ENCODE peak calls at places on chromosome 2, in seven cellular contexts. H, V, S, M, Q, W and Y are unnamed samples.

GRCh38 chr2:74414913-74415761 is 6.3 kb downstream of the C2orf81 start:
- DNase-seq in M (no peak), W (no peak), H (no peak), V (no peak), Q (no peak), S (no peak), Y (no peak)

GRCh38 chr2:207434288-207434687 is 95.5 kb upstream of the CREB1 start:
- DNase-seq in W (no peak), Q (no peak), H (no peak), M (no peak), V (no peak), S (no peak), Y (no peak)

GRCh38 chr2:72159211-72159610 is 11.5 kb upstream of the CYP26B1 start:
- DNase-seq in Q (no peak), V (no peak), W (no peak), S (no peak), H (no peak), M (no peak), Y (no peak)

GRCh38 chr2:88933980-88934379 is 242.5 kb downstream of the RPIA start:
- DNase-seq in V (no peak), W (no peak), Q (peak; percentile 40), S (peak; percentile 34), H (no peak), M (no peak), Y (no peak)

GRCh38 chr2:227324671-227325055 is 388 bp upstream of the MFF start:
- DNase-seq in Q (peak; percentile 14), M (peak; percentile 49), S (no peak), W (no peak), H (peak; percentile 49), V (peak; percentile 29), Y (no peak)

GRCh38 chr2:74863802-74864248 is 29.9 kb downstream of the HK2 start:
- DNase-seq in M (no peak), W (no peak), H (no peak), Q (no peak), V (no peak), S (no peak), Y (no peak)

GRCh38 chr2:212337036-212337435 is 201.6 kb downstream of the ERBB4 start:
- DNase-seq in M (no peak), H (no peak), S (no peak), V (no peak), Q (no peak), W (no peak), Y (no peak)

GRCh38 chr2:96117701-96118588 is 1.6 kb upstream of the ADRA2B start:
- DNase-seq in V (no peak), S (no peak), W (peak; percentile 33), M (peak; percentile 25), H (no peak), Q (peak; percentile 18), Y (no peak)

GRCh38 chr2:162297925-162298552 is 20.4 kb downstream of the IFIH1 start:
- DNase-seq in H (peak; percentile 61), Q (peak; percentile 73), W (peak; percentile 71), V (no peak), S (peak; percentile 83), M (peak; percentile 81), Y (peak; percentile 39)

GRCh38 chr2:158187908-158188307 is 86.2 kb downstream of the UPP2 start:
- DNase-seq in V (no peak), W (no peak), Q (no peak), S (no peak), H (no peak), M (peak; percentile 24), Y (no peak)

GRCh38 chr2:101185085-101185484 is 33.9 kb upstream of the TBC1D8 start:
- DNase-seq in H (no peak), M (no peak), S (no peak), Q (no peak), V (no peak), W (no peak), Y (no peak)

GRCh38 chr2:60707750-60708371 is 48.2 kb upstream of the PAPOLG start:
- DNase-seq in W (peak; percentile 68), V (peak; percentile 43), Q (peak; percentile 58), M (peak; percentile 60), S (peak; percentile 49), H (no peak), Y (no peak)

GRCh38 chr2:116510117-116510671 is 1304.3 kb upstream of the DDX18 start:
- DNase-seq in H (no peak), S (peak; percentile 14), V (peak; percentile 34), Q (peak; percentile 63), W (peak; percentile 27), M (peak; percentile 59), Y (no peak)
- TF ChIP-seq CTCF in H (peak; percentile 67), S (peak; percentile 52), V (peak; percentile 77), Q (peak; percentile 77), W (peak; percentile 77), M (peak; percentile 70), Y (no peak)

DNA sequence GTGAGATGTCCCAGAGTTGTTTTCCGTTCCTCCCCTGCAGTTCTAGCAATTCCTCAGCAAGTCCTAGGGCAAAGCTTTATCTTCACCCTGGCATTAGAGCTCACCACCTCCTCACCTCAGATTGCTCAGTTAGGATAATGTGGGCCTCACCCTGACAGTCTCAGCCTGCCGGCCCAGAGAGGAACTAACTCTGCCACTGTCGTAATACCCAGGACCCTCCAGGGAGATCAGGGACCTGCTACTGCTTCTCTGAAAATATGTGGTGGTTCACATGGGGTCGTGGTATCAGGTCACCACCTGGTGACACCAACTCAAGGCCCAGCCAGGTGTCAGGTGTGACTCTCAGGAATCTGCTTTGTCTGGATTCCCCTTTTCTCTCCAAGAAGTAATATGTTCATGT is 120.7 kb downstream of the FEZ2 start:
- DNase-seq in M (no peak), H (no peak), S (no peak), Q (no peak), W (peak; percentile 31), V (no peak), Y (no peak)
- H3K9me3 ChIP-seq in M (no peaks in the 10 kb centered on the region), H (no peaks in the 10 kb centered on the region), S (peaks cover 18% of the 10 kb centered on the region), Q (no peaks in the 10 kb centered on the region), W (peaks cover 30% of the 10 kb centered on the region), V (peaks cover 10% of the 10 kb centered on the region), Y (peaks cover 23% of the 10 kb centered on the region)

DNA sequence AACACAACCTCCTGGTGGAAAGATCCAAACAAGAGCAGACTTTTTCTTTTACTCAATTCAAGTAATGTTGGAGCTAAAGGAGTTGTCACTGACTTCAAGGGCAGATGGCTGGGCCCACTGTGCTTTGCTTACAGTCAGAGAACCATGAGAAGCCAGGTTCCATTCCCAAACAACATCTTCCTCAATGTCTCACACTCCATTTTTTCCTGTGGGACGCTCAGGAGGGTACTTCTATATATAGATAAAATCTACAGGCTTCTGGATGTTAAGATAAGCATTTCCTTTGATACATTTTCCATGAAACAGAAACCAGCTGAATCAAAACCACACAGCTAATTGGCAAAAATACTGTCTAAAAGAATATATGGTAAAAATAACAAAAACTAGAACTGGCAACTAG is 14.4 kb downstream of the IWS1 start:
- DNase-seq in H (no peak), Q (no peak), M (no peak), V (no peak), S (no peak), W (no peak), Y (no peak)
- H3K27ac ChIP-seq in H (no peak overlapping the region), Q (no peak overlapping the region), M (no peak overlapping the region), V (no peak overlapping the region), S (peak overlapping the region; percentile 60), W (no peak overlapping the region), Y (no peak overlapping the region)

DNA sequence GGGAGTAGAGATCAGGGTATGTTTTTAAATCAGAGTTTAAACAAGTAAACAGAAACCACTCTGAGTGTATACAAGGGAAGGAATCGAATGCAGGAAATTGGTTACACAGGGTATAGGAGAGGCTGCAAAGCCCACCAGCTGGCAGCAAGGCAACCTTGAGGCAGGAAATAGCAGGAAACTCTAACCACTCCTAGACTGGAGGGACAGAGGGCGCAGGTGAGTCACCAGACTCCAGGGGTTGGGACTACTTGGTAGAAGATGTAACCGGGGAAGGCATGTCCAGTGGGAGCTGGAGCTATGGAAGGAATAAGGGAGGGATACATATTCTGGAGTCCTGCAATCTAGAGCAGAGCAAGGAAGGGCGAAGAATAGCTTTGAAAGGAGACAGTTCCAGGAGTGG is 152.3 kb downstream of the MEIS1 start:
- DNase-seq in M (peak; percentile 63), Q (no peak), S (peak; percentile 52), V (peak; percentile 82), H (peak; percentile 11), W (peak; percentile 1), Y (no peak)
- TF ChIP-seq CTCF in M (peak; percentile 62), Q (no peak), S (peak; percentile 77), V (peak; percentile 79), H (peak; percentile 32), W (peak; percentile 46), Y (no peak)

GRCh38 chr2:239720411-239721365 is 304.5 kb downstream of the NDUFA10 start:
- DNase-seq in H (no peak), Q (no peak), V (peak; percentile 15), W (no peak), S (no peak), M (no peak), Y (no peak)
- H3K9me3 ChIP-seq in H (no peaks in the 10 kb centered on the region), Q (no peaks in the 10 kb centered on the region), V (no peaks in the 10 kb centered on the region), W (no peaks in the 10 kb centered on the region), S (no peaks in the 10 kb centered on the region), M (no peaks in the 10 kb centered on the region), Y (no peaks in the 10 kb centered on the region)

GRCh38 chr2:190579058-190579410 is 44.5 kb upstream of the NEMP2 start:
- DNase-seq in V (no peak), Q (no peak), W (no peak), H (no peak), M (no peak), S (no peak), Y (no peak)

GRCh38 chr2:190575263-190575662 is 40.7 kb upstream of the NEMP2 start:
- DNase-seq in Q (no peak), M (no peak), H (no peak), V (no peak), S (no peak), W (no peak), Y (no peak)

GRCh38 chr2:190574169-190574568 is 39.6 kb upstream of the NEMP2 start:
- DNase-seq in W (no peak), S (no peak), Q (no peak), H (no peak), M (no peak), V (no peak), Y (no peak)

GRCh38 chr2:190578158-190579057 is 43.9 kb upstream of the NEMP2 start:
- DNase-seq in S (peak; percentile 66), M (no peak), Q (no peak), H (no peak), V (no peak), W (no peak), Y (no peak)

DNA sequence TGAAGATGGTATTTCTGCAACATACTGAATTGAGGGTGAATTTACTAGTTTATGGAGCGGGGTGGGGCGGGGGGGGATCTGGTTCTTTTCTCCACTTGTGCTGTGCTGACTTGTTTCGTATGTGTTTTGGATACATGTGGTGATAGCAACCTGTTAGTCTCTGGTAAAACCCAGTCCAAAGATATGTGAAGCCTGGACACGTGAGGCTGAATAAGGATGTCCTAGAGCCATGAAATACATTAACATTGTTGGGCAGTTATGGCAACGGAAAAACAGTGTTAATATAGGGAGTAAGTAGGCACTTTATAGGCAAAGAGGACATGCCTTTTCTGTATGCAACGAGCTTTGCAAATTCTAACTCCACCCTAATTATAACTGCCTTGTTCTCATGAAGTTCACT is 42.0 kb upstream of the NEMP2 start:
- DNase-seq in Q (no peak), V (no peak), S (no peak), W (no peak), M (no peak), H (no peak), Y (no peak)
- H3K27ac ChIP-seq in Q (no peak overlapping the region), V (no peak overlapping the region), S (no peak overlapping the region), W (no peak overlapping the region), M (no peak overlapping the region), H (no peak overlapping the region), Y (no peak overlapping the region)